ENCODE peak calls at places on chromosomes 13 and 19, in nine cellular contexts. One of them, this sample, is unnamed.

GRCh38 chr19:48474084-48474592 is 5.0 kb downstream of the CYTH2 start:
- DNase-seq in globus pallidus: no peak
- DNase-seq in ascending aorta: no peak
- DNase-seq in breast epithelium: no peak
- DNase-seq in T-helper 1 cell: no peak
- DNase-seq in GM12864: no peak
- DNase-seq in T-helper 22 cell: no peak
- DNase-seq in fibroblast of pulmonary artery: no peak
- DNase-seq in brain microvascular endothelial cell: no peak
- DNase-seq in this sample: no peak

GRCh38 chr13:109256866-109257760 is 529.3 kb downstream of the IRS2 start:
- DNase-seq in globus pallidus: no peak
- DNase-seq in ascending aorta: no peak
- DNase-seq in breast epithelium: peak
- DNase-seq in T-helper 1 cell: no peak
- DNase-seq in GM12864: no peak
- DNase-seq in T-helper 22 cell: no peak
- DNase-seq in fibroblast of pulmonary artery: peak
- DNase-seq in brain microvascular endothelial cell: peak
- DNase-seq in this sample: no peak

GRCh38 chr19:19213822-19214558 is 2.2 kb downstream of the NCAN start:
- DNase-seq in globus pallidus: no peak
- DNase-seq in ascending aorta: no peak
- DNase-seq in breast epithelium: no peak
- DNase-seq in T-helper 1 cell: no peak
- DNase-seq in GM12864: no peak
- DNase-seq in T-helper 22 cell: no peak
- DNase-seq in fibroblast of pulmonary artery: no peak
- DNase-seq in brain microvascular endothelial cell: no peak
- DNase-seq in this sample: no peak

GRCh38 chr19:16628984-16629691 is 1.1 kb upstream of the MED26 start:
- DNase-seq in globus pallidus: no peak
- DNase-seq in ascending aorta: no peak
- DNase-seq in breast epithelium: peak
- DNase-seq in T-helper 1 cell: no peak
- DNase-seq in GM12864: peak
- DNase-seq in T-helper 22 cell: no peak
- DNase-seq in fibroblast of pulmonary artery: peak
- DNase-seq in brain microvascular endothelial cell: peak
- DNase-seq in this sample: no peak

GRCh38 chr13:106529415-106530208 is 5.8 kb downstream of the EFNB2 start:
- DNase-seq in globus pallidus: no peak
- DNase-seq in ascending aorta: no peak
- DNase-seq in breast epithelium: no peak
- DNase-seq in T-helper 1 cell: no peak
- DNase-seq in GM12864: no peak
- DNase-seq in T-helper 22 cell: no peak
- DNase-seq in fibroblast of pulmonary artery: no peak
- DNase-seq in brain microvascular endothelial cell: no peak
- DNase-seq in this sample: no peak

GRCh38 chr19:5588441-5588840 is 20.7 kb upstream of the TINCR start:
- DNase-seq in globus pallidus: peak
- DNase-seq in ascending aorta: no peak
- DNase-seq in breast epithelium: no peak
- DNase-seq in T-helper 1 cell: no peak
- DNase-seq in GM12864: no peak
- DNase-seq in T-helper 22 cell: no peak
- DNase-seq in fibroblast of pulmonary artery: no peak
- DNase-seq in brain microvascular endothelial cell: no peak
- DNase-seq in this sample: no peak

GRCh38 chr13:32537580-32538233 is 888 bp downstream of the N4BP2L2 start:
- DNase-seq in globus pallidus: no peak
- DNase-seq in ascending aorta: no peak
- DNase-seq in breast epithelium: peak
- DNase-seq in T-helper 1 cell: peak
- DNase-seq in GM12864: no peak
- DNase-seq in T-helper 22 cell: peak
- DNase-seq in fibroblast of pulmonary artery: peak
- DNase-seq in brain microvascular endothelial cell: no peak
- DNase-seq in this sample: no peak

GRCh38 chr13:90321281-90321931 is 1026.1 kb upstream of the MIR17HG start:
- DNase-seq in globus pallidus: no peak
- DNase-seq in ascending aorta: no peak
- DNase-seq in breast epithelium: no peak
- DNase-seq in T-helper 1 cell: no peak
- DNase-seq in GM12864: no peak
- DNase-seq in T-helper 22 cell: no peak
- DNase-seq in fibroblast of pulmonary artery: no peak
- DNase-seq in brain microvascular endothelial cell: no peak
- DNase-seq in this sample: no peak

GRCh38 chr13:97430296-97430695 is 3.7 kb upstream of the RAP2A start:
- DNase-seq in globus pallidus: peak
- DNase-seq in ascending aorta: no peak
- DNase-seq in breast epithelium: no peak
- DNase-seq in T-helper 1 cell: no peak
- DNase-seq in GM12864: no peak
- DNase-seq in T-helper 22 cell: no peak
- DNase-seq in fibroblast of pulmonary artery: no peak
- DNase-seq in brain microvascular endothelial cell: no peak
- DNase-seq in this sample: no peak

GRCh38 chr13:107299717-107300116 is 731.8 kb upstream of the ARGLU1 start:
- DNase-seq in globus pallidus: no peak
- DNase-seq in ascending aorta: no peak
- DNase-seq in breast epithelium: no peak
- DNase-seq in T-helper 1 cell: no peak
- DNase-seq in GM12864: no peak
- DNase-seq in T-helper 22 cell: no peak
- DNase-seq in fibroblast of pulmonary artery: no peak
- DNase-seq in brain microvascular endothelial cell: no peak
- DNase-seq in this sample: no peak

GRCh38 chr13:27599845-27600553 is 20.3 kb downstream of the LNX2 start:
- DNase-seq in globus pallidus: no peak
- DNase-seq in ascending aorta: no peak
- DNase-seq in breast epithelium: no peak
- DNase-seq in T-helper 1 cell: no peak
- DNase-seq in GM12864: no peak
- DNase-seq in T-helper 22 cell: no peak
- DNase-seq in fibroblast of pulmonary artery: peak
- DNase-seq in brain microvascular endothelial cell: peak
- DNase-seq in this sample: no peak

GRCh38 chr13:104204177-104204576 is 1138.0 kb upstream of the SLC10A2 start:
- DNase-seq in globus pallidus: no peak
- DNase-seq in ascending aorta: no peak
- DNase-seq in breast epithelium: no peak
- DNase-seq in T-helper 1 cell: no peak
- DNase-seq in GM12864: no peak
- DNase-seq in T-helper 22 cell: no peak
- DNase-seq in fibroblast of pulmonary artery: no peak
- DNase-seq in brain microvascular endothelial cell: no peak
- DNase-seq in this sample: no peak

GRCh38 chr13:110445722-110446569 is 115.6 kb downstream of the RAB20 start:
- DNase-seq in globus pallidus: no peak
- DNase-seq in ascending aorta: no peak
- DNase-seq in breast epithelium: no peak
- DNase-seq in T-helper 1 cell: no peak
- DNase-seq in GM12864: no peak
- DNase-seq in T-helper 22 cell: no peak
- DNase-seq in fibroblast of pulmonary artery: no peak
- DNase-seq in brain microvascular endothelial cell: no peak
- DNase-seq in this sample: no peak

GRCh38 chr19:4059931-4060620 is 6.6 kb downstream of the ZBTB7A start:
- DNase-seq in globus pallidus: no peak
- DNase-seq in ascending aorta: no peak
- DNase-seq in breast epithelium: no peak
- DNase-seq in T-helper 1 cell: peak
- DNase-seq in GM12864: no peak
- DNase-seq in T-helper 22 cell: peak
- DNase-seq in fibroblast of pulmonary artery: peak
- DNase-seq in brain microvascular endothelial cell: no peak
- DNase-seq in this sample: peak

GRCh38 chr19:12596927-12597548 is 13.6 kb downstream of the ZNF490 start:
- DNase-seq in globus pallidus: no peak
- DNase-seq in ascending aorta: no peak
- DNase-seq in breast epithelium: no peak
- DNase-seq in T-helper 1 cell: no peak
- DNase-seq in GM12864: no peak
- DNase-seq in T-helper 22 cell: no peak
- DNase-seq in fibroblast of pulmonary artery: no peak
- DNase-seq in brain microvascular endothelial cell: no peak
- DNase-seq in this sample: no peak

GRCh38 chr13:27541386-27541785 is 78.9 kb downstream of the LNX2 start:
- DNase-seq in globus pallidus: no peak
- DNase-seq in ascending aorta: no peak
- DNase-seq in breast epithelium: no peak
- DNase-seq in T-helper 1 cell: no peak
- DNase-seq in GM12864: no peak
- DNase-seq in T-helper 22 cell: no peak
- DNase-seq in fibroblast of pulmonary artery: no peak
- DNase-seq in brain microvascular endothelial cell: no peak
- DNase-seq in this sample: no peak

GRCh38 chr13:44013666-44014291 is 134.1 kb downstream of the LACC1 start:
- DNase-seq in globus pallidus: peak
- DNase-seq in ascending aorta: no peak
- DNase-seq in breast epithelium: no peak
- DNase-seq in T-helper 1 cell: no peak
- DNase-seq in GM12864: no peak
- DNase-seq in T-helper 22 cell: no peak
- DNase-seq in fibroblast of pulmonary artery: peak
- DNase-seq in brain microvascular endothelial cell: peak
- DNase-seq in this sample: no peak

GRCh38 chr19:5567360-5567970 is at the start of gene TINCR:
- DNase-seq in globus pallidus: no peak
- DNase-seq in ascending aorta: no peak
- DNase-seq in breast epithelium: no peak
- DNase-seq in T-helper 1 cell: no peak
- DNase-seq in GM12864: no peak
- DNase-seq in T-helper 22 cell: no peak
- DNase-seq in fibroblast of pulmonary artery: no peak
- DNase-seq in brain microvascular endothelial cell: no peak
- DNase-seq in this sample: no peak

GRCh38 chr13:24251525-24251924 is 57.9 kb upstream of the C1QTNF9 start:
- DNase-seq in globus pallidus: no peak
- DNase-seq in ascending aorta: no peak
- DNase-seq in breast epithelium: no peak
- DNase-seq in T-helper 1 cell: peak
- DNase-seq in GM12864: no peak
- DNase-seq in T-helper 22 cell: peak
- DNase-seq in fibroblast of pulmonary artery: no peak
- DNase-seq in brain microvascular endothelial cell: no peak
- DNase-seq in this sample: no peak

GRCh38 chr13:51674276-51674675 is 90.0 kb downstream of the WDFY2 start:
- DNase-seq in globus pallidus: no peak
- DNase-seq in ascending aorta: no peak
- DNase-seq in breast epithelium: peak
- DNase-seq in T-helper 1 cell: no peak
- DNase-seq in GM12864: no peak
- DNase-seq in T-helper 22 cell: no peak
- DNase-seq in fibroblast of pulmonary artery: no peak
- DNase-seq in brain microvascular endothelial cell: no peak
- DNase-seq in this sample: no peak

GRCh38 chr13:74103196-74103595 is 31.0 kb downstream of the KLF12 start:
- DNase-seq in globus pallidus: no peak
- DNase-seq in ascending aorta: no peak
- DNase-seq in breast epithelium: no peak
- DNase-seq in T-helper 1 cell: no peak
- DNase-seq in GM12864: no peak
- DNase-seq in T-helper 22 cell: no peak
- DNase-seq in fibroblast of pulmonary artery: no peak
- DNase-seq in brain microvascular endothelial cell: no peak
- DNase-seq in this sample: no peak

GRCh38 chr13:107851670-107852460 is 363.5 kb downstream of the LIG4 start:
- DNase-seq in globus pallidus: no peak
- DNase-seq in ascending aorta: no peak
- DNase-seq in breast epithelium: no peak
- DNase-seq in T-helper 1 cell: no peak
- DNase-seq in GM12864: no peak
- DNase-seq in T-helper 22 cell: no peak
- DNase-seq in fibroblast of pulmonary artery: no peak
- DNase-seq in brain microvascular endothelial cell: no peak
- DNase-seq in this sample: no peak

GRCh38 chr19:39038098-39038497 is 5.7 kb upstream of the FBXO27 start:
- DNase-seq in globus pallidus: peak
- DNase-seq in ascending aorta: no peak
- DNase-seq in breast epithelium: peak
- DNase-seq in T-helper 1 cell: no peak
- DNase-seq in GM12864: no peak
- DNase-seq in T-helper 22 cell: no peak
- DNase-seq in fibroblast of pulmonary artery: peak
- DNase-seq in brain microvascular endothelial cell: peak
- DNase-seq in this sample: no peak

GRCh38 chr13:30906411-30906990 is 430 bp downstream of the MEDAG start:
- DNase-seq in globus pallidus: no peak
- DNase-seq in ascending aorta: no peak
- DNase-seq in breast epithelium: no peak
- DNase-seq in T-helper 1 cell: no peak
- DNase-seq in GM12864: no peak
- DNase-seq in T-helper 22 cell: no peak
- DNase-seq in fibroblast of pulmonary artery: no peak
- DNase-seq in brain microvascular endothelial cell: no peak
- DNase-seq in this sample: no peak

GRCh38 chr19:47107953-47108746 is 5.4 kb downstream of the ZC3H4 start:
- DNase-seq in globus pallidus: no peak
- DNase-seq in ascending aorta: no peak
- DNase-seq in breast epithelium: no peak
- DNase-seq in T-helper 1 cell: no peak
- DNase-seq in GM12864: no peak
- DNase-seq in T-helper 22 cell: no peak
- DNase-seq in fibroblast of pulmonary artery: no peak
- DNase-seq in brain microvascular endothelial cell: no peak
- DNase-seq in this sample: no peak

GRCh38 chr19:17411801-17412200 is 6.4 kb upstream of the BST2 start:
- DNase-seq in globus pallidus: no peak
- DNase-seq in ascending aorta: no peak
- DNase-seq in breast epithelium: no peak
- DNase-seq in T-helper 1 cell: no peak
- DNase-seq in GM12864: no peak
- DNase-seq in T-helper 22 cell: no peak
- DNase-seq in fibroblast of pulmonary artery: no peak
- DNase-seq in brain microvascular endothelial cell: no peak
- DNase-seq in this sample: no peak

GRCh38 chr19:40266111-40266510 is 19.0 kb downstream of the AKT2 start:
- DNase-seq in globus pallidus: no peak
- DNase-seq in ascending aorta: no peak
- DNase-seq in breast epithelium: no peak
- DNase-seq in T-helper 1 cell: no peak
- DNase-seq in GM12864: no peak
- DNase-seq in T-helper 22 cell: no peak
- DNase-seq in fibroblast of pulmonary artery: no peak
- DNase-seq in brain microvascular endothelial cell: no peak
- DNase-seq in this sample: no peak

GRCh38 chr19:18273566-18274302 is 518 bp downstream of the IQCN start:
- DNase-seq in globus pallidus: no peak
- DNase-seq in ascending aorta: no peak
- DNase-seq in breast epithelium: no peak
- DNase-seq in T-helper 1 cell: no peak
- DNase-seq in GM12864: no peak
- DNase-seq in T-helper 22 cell: no peak
- DNase-seq in fibroblast of pulmonary artery: no peak
- DNase-seq in brain microvascular endothelial cell: no peak
- DNase-seq in this sample: no peak